ENCODE peak calls at places on chromosome 13, in four cellular contexts. N is K562, P is tibial nerve, X is suprapubic skin. U is an unnamed sample.

GRCh38 chr13:89465366-89465765 is 1794.2 kb downstream of the SLITRK5 start:
- DNase-seq in X (no peak), N (no peak), P (no peak), U (no peak)

GRCh38 chr13:38350114-38350617 is 515 bp downstream of the UFM1 start:
- DNase-seq in X (peak), N (peak), P (peak), U (peak)

GRCh38 chr13:73497430-73497829 is 438.6 kb downstream of the KLF5 start:
- DNase-seq in N (no peak), P (no peak), X (no peak), U (no peak)

GRCh38 chr13:26168276-26168814 is 53.8 kb downstream of the RNF6 start:
- DNase-seq in N (no peak), X (no peak), P (no peak), U (no peak)

GRCh38 chr13:106503730-106504129 is 31.7 kb downstream of the EFNB2 start:
- DNase-seq in P (no peak), X (no peak), N (no peak), U (no peak)

GRCh38 chr13:100534147-100534818 is 54.3 kb downstream of the GGACT start:
- DNase-seq in P (no peak), N (no peak), X (peak), U (no peak)

GRCh38 chr13:60887711-60888110 is 490.7 kb downstream of the TDRD3 start:
- DNase-seq in N (no peak), X (no peak), P (no peak), U (no peak)

GRCh38 chr13:105798541-105798940 is 736.9 kb downstream of the EFNB2 start:
- DNase-seq in N (no peak), P (no peak), X (no peak), U (no peak)

GRCh38 chr13:35767256-35767981 is 290.9 kb upstream of the MAB21L1 start:
- DNase-seq in X (no peak), P (no peak), N (no peak), U (no peak)

GRCh38 chr13:39766464-39767167 is 111.2 kb downstream of the COG6 start:
- DNase-seq in X (no peak), P (no peak), N (no peak), U (no peak)

GRCh38 chr13:21478881-21479808 is 20.0 kb upstream of the ZDHHC20 start:
- DNase-seq in P (no peak), N (peak), X (no peak), U (no peak)

GRCh38 chr13:113836917-113837553 is 26.8 kb downstream of the GAS6 start:
- DNase-seq in X (no peak), N (no peak), P (peak), U (peak)

GRCh38 chr13:113937073-113937472 is 36.8 kb downstream of the C13orf46 start:
- DNase-seq in X (no peak), P (no peak), N (no peak), U (no peak)

GRCh38 chr13:24618219-24618955 is 61.8 kb upstream of the ATP12A start:
- DNase-seq in X (no peak), N (no peak), P (no peak), U (no peak)

GRCh38 chr13:25463496-25463895 is 91.7 kb downstream of the ATP8A2 start:
- DNase-seq in N (no peak), P (no peak), X (no peak), U (no peak)

GRCh38 chr13:34458756-34459462 is 483.2 kb upstream of the NBEA start:
- DNase-seq in N (no peak), X (no peak), P (no peak), U (peak)

GRCh38 chr13:113225515-113225914 is 16.1 kb downstream of the CUL4A start:
- DNase-seq in P (no peak), X (peak), N (no peak), U (no peak)

GRCh38 chr13:23020246-23020843 is 160.4 kb upstream of the SGCG start:
- DNase-seq in P (peak), N (peak), X (no peak), U (peak)

GRCh38 chr13:113166681-113167080 is 8.2 kb downstream of the PROZ start:
- DNase-seq in N (no peak), P (no peak), X (no peak), U (no peak)

GRCh38 chr13:97521726-97522125 is 87.8 kb downstream of the RAP2A start:
- DNase-seq in P (no peak), X (no peak), N (no peak), U (no peak)

GRCh38 chr13:103386341-103386740 is 320.1 kb upstream of the SLC10A2 start:
- DNase-seq in P (no peak), N (no peak), X (no peak), U (no peak)

GRCh38 chr13:52737451-52737850 is 2.2 kb downstream of the CNMD start:
- DNase-seq in P (no peak), X (no peak), N (no peak), U (no peak)

GRCh38 chr13:25059166-25059565 is 36.8 kb upstream of the PABPC3 start:
- DNase-seq in N (no peak), X (no peak), P (no peak), U (no peak)

GRCh38 chr13:113638806-113639205 is 19.2 kb downstream of the ATP4B start:
- DNase-seq in P (peak), X (no peak), N (no peak), U (no peak)

GRCh38 chr13:94419304-94419943 is 60.1 kb downstream of the DCT start:
- DNase-seq in X (no peak), P (no peak), N (peak), U (no peak)

GRCh38 chr13:87680298-87680697 is 9.1 kb downstream of the SLITRK5 start:
- DNase-seq in N (no peak), P (no peak), X (no peak), U (no peak)

GRCh38 chr13:42760949-42761348 is 20.4 kb upstream of the FAM216B start:
- DNase-seq in P (no peak), N (no peak), X (no peak), U (peak)

GRCh38 chr13:23658929-23659541 is 88.8 kb downstream of the TNFRSF19 start:
- DNase-seq in P (no peak), N (no peak), X (no peak), U (no peak)

GRCh38 chr13:36981156-36981743 is 17.9 kb downstream of the ALG5 start:
- DNase-seq in P (no peak), N (peak), X (no peak), U (no peak)

GRCh38 chr13:99265823-99266426 is 7.7 kb upstream of the GPR18 start:
- DNase-seq in X (no peak), N (peak), P (no peak), U (no peak)

GRCh38 chr13:79516590-79516989 is 35.6 kb downstream of the NDFIP2 start:
- DNase-seq in P (no peak), X (no peak), N (no peak), U (no peak)

GRCh38 chr13:33745370-33746324 is 72.3 kb upstream of the RFC3 start:
- DNase-seq in P (no peak), X (no peak), N (no peak), U (no peak)

GRCh38 chr13:63112799-63113395 is 1697.2 kb upstream of the PCDH20 start:
- DNase-seq in N (no peak), P (no peak), X (no peak), U (no peak)
- TF ChIP-seq EP300 in N (no peak), P (no peak), X (no peak), U (no peak)

GRCh38 chr13:83881031-83881727 is 1.1 kb downstream of the SLITRK1 start:
- DNase-seq in N (no peak), P (no peak), X (no peak), U (no peak)
- H3K4me3 ChIP-seq in N (no peak), P (peak), X (no peak), U (no peak)

GRCh38 chr13:85508683-85509329 is 290.4 kb downstream of the SLITRK6 start:
- DNase-seq in P (no peak), X (no peak), N (no peak), U (no peak)

GRCh38 chr13:85503797-85504196 is 295.4 kb downstream of the SLITRK6 start:
- DNase-seq in X (no peak), P (no peak), N (no peak), U (no peak)

GRCh38 chr13:85512421-85512820 is 286.8 kb downstream of the SLITRK6 start:
- DNase-seq in P (no peak), N (no peak), X (no peak), U (no peak)

DNA sequence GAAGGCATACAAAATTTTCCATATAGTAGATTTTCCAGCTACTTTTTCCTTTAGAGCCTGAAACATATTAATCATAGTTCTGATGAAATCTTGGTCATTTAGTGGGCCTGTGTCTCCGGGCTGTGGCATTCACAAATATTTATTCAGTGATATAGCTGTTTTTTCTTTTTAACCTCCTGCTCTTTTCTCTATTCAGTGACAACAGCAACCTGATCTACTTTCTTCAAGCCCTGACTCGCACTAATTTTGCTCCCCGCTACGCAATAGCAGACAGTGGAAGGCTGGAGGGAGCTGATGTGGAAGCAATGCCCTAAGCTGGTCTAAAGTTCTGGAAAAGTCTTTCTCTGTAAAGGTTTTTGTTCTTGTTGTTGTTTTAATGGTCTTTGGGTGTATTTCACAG is 289.7 kb downstream of the SLITRK6 start:
- DNase-seq in P (no peak), N (no peak), X (no peak), U (no peak)
- TF ChIP-seq EP300 in P (no peak), N (no peak), X (no peak), U (no peak)

DNA sequence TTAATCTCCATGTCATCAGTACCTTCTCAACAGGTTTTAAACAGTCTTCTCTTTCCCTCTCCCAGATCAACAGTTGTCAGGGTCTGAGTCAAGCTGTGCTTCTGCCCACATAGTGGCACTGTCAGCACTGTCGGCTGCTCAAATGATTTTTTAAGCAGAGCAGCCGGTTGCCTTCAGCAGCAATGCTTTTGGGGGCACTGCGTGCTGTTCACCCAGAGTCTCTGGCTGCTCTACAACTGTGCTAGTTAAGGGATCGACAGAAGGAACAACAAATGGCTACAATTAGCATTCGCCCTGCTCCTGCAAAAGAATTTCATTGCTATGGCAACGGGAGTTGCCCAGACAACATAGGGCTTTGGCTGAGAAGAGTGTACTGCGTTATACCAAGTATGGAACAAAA is 412.9 kb downstream of the DIAPH3 start:
- DNase-seq in X (no peak), N (no peak), P (no peak), U (no peak)
- H3K4me3 ChIP-seq in X (no peak), N (no peak), P (no peak), U (no peak)

DNA sequence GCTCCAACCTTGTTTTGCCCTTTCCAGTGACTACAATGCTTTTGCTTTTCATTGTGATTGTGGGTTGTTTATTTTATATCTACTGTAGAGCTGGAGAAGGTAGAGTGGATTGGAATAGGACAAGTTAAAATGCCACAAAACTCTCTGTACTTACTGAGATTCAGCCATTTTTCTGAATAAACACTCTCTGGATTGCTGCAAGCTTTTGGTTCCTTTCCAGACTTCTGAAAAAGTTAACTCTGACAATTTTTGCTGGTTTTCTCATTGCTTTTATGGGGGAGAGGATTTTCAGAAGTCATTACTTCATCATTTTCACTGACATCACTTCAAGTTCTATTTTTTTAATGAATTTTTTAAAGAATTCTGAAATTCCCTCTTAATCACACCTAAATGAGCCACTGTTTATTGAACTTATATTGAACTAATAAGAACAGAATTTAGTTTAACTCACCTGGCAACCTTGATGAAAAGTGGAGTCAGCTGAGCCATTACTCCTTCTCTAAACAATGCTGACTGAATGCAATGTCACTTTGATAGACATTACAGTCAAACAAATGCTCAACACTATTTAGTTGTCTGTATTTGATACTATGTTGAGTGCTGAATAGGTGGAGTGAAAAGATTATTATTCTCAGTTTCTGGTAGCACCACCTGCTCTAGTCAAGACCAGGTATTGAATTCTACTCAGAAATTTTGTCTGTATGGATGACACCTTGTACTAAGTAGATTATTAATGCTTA is 303.5 kb downstream of the DLEU7 start:
- DNase-seq in P (no peak), X (no peak), N (no peak), U (no peak)
- TF ChIP-seq EP300 in P (no peak), X (no peak), N (no peak), U (no peak)

GRCh38 chr13:111347438-111347837 is 27.0 kb downstream of the TEX29 start:
- DNase-seq in X (no peak), N (no peak), P (no peak), U (no peak)
- H3K4me3 ChIP-seq in X (no peak), N (no peak), P (no peak), U (no peak)

DNA sequence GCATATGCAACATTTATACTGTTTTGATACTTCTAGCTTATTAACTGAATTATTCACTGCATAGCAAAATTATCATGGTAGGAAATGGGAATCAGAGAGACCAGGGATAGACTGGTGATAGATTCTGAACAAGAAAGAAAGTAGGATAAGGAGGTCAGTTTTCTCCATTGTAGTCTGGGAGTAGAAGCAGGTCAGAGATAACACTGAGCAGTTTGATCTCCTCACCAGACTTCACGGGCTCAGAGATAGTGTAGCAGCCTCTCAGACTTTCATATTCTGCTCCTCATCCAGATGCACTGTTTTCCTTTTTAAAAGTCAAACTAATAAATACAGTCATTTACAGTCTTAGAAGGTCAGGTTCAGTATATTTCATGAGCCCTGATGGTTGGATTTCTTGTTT is 56.0 kb upstream of the MYO16 start:
- DNase-seq in P (no peak), X (no peak), N (peak), U (no peak)
- TF ChIP-seq EP300 in P (no peak), X (no peak), N (no peak), U (no peak)